ENCODE peak calls at places on chromosomes 5 and 9, in eight cellular contexts. K is activated T-helper 1 cell treated with Interleukin-2 at 50 U/mL for 16 hours, N is NCI-H748 treated with DMSO at 0.1 percent for 48 hours, L is cardiac fibroblast, M is fibroblast of mammary gland, G is brain pericyte, I is NAMALWA, V is NCI-H1930. O is an unnamed sample.
A peak's percentile ranks its signal among the peaks of the same experiment; 100 is the strongest.

GRCh38 chr9:135752281-135753204 is 50.6 kb downstream of the KCNT1 start:
- DNase-seq in K (no peak), N (no peak), L (no peak), M (no peak), G (no peak), I (peak; percentile 34), V (no peak), O (no peak)

GRCh38 chr5:37886207-37886905 is 46.5 kb upstream of the GDNF start:
- DNase-seq in K (no peak), N (no peak), L (peak; percentile 5), M (no peak), G (no peak), I (no peak), V (no peak), O (no peak)

GRCh38 chr5:173644700-173645436 is 28.4 kb upstream of the BOD1 start:
- DNase-seq in K (no peak), N (no peak), L (no peak), M (no peak), G (no peak), I (no peak), V (no peak), O (no peak)

GRCh38 chr9:31347082-31347617 is 1037.3 kb upstream of the ACO1 start:
- DNase-seq in K (no peak), N (no peak), L (peak; percentile 79), M (peak; percentile 2), G (peak; percentile 10), I (peak; percentile 84), V (no peak), O (peak; percentile 69)

GRCh38 chr5:58887721-58888409 is 305.0 kb downstream of the RAB3C start:
- DNase-seq in K (no peak), N (no peak), L (peak; percentile 69), M (peak; percentile 76), G (no peak), I (no peak), V (no peak), O (no peak)

GRCh38 chr9:127445851-127446719 is 5.1 kb downstream of the RPL12 start:
- DNase-seq in K (no peak), N (no peak), L (no peak), M (no peak), G (no peak), I (peak; percentile 38), V (no peak), O (peak; percentile 8)

GRCh38 chr9:135087899-135088347 is 455 bp downstream of the OLFM1 start:
- DNase-seq in K (no peak), N (no peak), L (no peak), M (no peak), G (no peak), I (no peak), V (no peak), O (no peak)

GRCh38 chr9:82031538-82032280 is 43.1 kb downstream of the SPATA31D1 start:
- DNase-seq in K (no peak), N (no peak), L (peak; percentile 87), M (peak; percentile 91), G (no peak), I (no peak), V (no peak), O (peak; percentile 52)

GRCh38 chr9:123828449-123828848 is 101.5 kb downstream of the DENND1A start:
- DNase-seq in K (no peak), N (no peak), L (no peak), M (no peak), G (no peak), I (no peak), V (no peak), O (no peak)

GRCh38 chr5:10283927-10284635 is 23.6 kb downstream of the CMBL start:
- DNase-seq in K (peak; percentile 62), N (peak; percentile 100), L (peak; percentile 80), M (peak; percentile 68), G (peak; percentile 38), I (peak; percentile 84), V (peak; percentile 96), O (peak; percentile 75)